ENCODE peak calls at places on chromosomes 12 and 14, in four cellular contexts. S is K562, V is HepG2, Z is HCT116. G is an unnamed sample.

GRCh38 chr12:64673490-64674169 is 63.3 kb downstream of the RASSF3 start:
- DNase-seq in S (no peak), Z (no peak), V (peak), G (no peak)

GRCh38 chr14:31880935-31881334 is 196.2 kb upstream of the ARHGAP5 start:
- DNase-seq in V (peak), Z (peak), S (no peak), G (peak)

GRCh38 chr14:49915085-49915484 is 22.2 kb downstream of the ARF6 start:
- DNase-seq in S (no peak), V (no peak), Z (no peak), G (no peak)

GRCh38 chr12:57632369-57632897 is 568 bp downstream of the B4GALNT1 start:
- DNase-seq in S (peak), Z (no peak), V (no peak), G (no peak)

GRCh38 chr12:101047652-101048051 is 162.4 kb downstream of the SLC5A8 start:
- DNase-seq in S (no peak), Z (no peak), V (no peak), G (no peak)

GRCh38 chr12:25130741-25131188 is 64.2 kb downstream of the DNAI7 start:
- DNase-seq in S (peak), V (peak), Z (peak), G (peak)

GRCh38 chr12:114406326-114407033 is 536 bp upstream of the TBX5 start:
- DNase-seq in S (no peak), Z (no peak), V (no peak), G (no peak)

GRCh38 chr14:76163668-76164363 is 12.1 kb downstream of the GPATCH2L start:
- DNase-seq in S (no peak), Z (no peak), V (no peak), G (no peak)

GRCh38 chr14:72186461-72187035 is 254.3 kb downstream of the RGS6 start:
- DNase-seq in V (no peak), S (no peak), Z (no peak), G (no peak)

GRCh38 chr14:37595809-37596595 is 573 bp downstream of the TTC6 start:
- DNase-seq in V (peak), Z (peak), S (peak), G (peak)

GRCh38 chr14:47194051-47194450 is 481.4 kb downstream of the MDGA2 start:
- DNase-seq in V (no peak), S (no peak), Z (no peak), G (no peak)

GRCh38 chr12:90622431-90622830 is 332.5 kb downstream of the CCER1 start:
- DNase-seq in S (no peak), Z (no peak), V (no peak), G (no peak)

GRCh38 chr12:18601962-18602361 is 135.8 kb downstream of the PLCZ1 start:
- DNase-seq in V (no peak), S (no peak), Z (no peak), G (no peak)

GRCh38 chr14:90820958-90821357 is 4.7 kb upstream of the TTC7B start:
- DNase-seq in S (no peak), V (no peak), Z (no peak), G (no peak)

GRCh38 chr12:57151741-57152407 is 4.5 kb upstream of the LRP1-AS start:
- DNase-seq in V (no peak), Z (no peak), S (no peak), G (no peak)

GRCh38 chr12:75641031-75641780 is 129.8 kb upstream of the KRR1 start:
- DNase-seq in S (peak), V (no peak), Z (peak), G (no peak)

GRCh38 chr12:6161124-6161882 is 36.8 kb upstream of the VWF start:
- DNase-seq in Z (no peak), V (no peak), S (no peak), G (no peak)

GRCh38 chr12:65845751-65846537 is 21.7 kb downstream of the HMGA2 start:
- DNase-seq in Z (no peak), S (peak), V (no peak), G (no peak)

GRCh38 chr12:113114447-113115178 is 20.9 kb downstream of the RASAL1 start:
- DNase-seq in Z (no peak), V (no peak), S (no peak), G (no peak)

GRCh38 chr12:5808956-5809355 is 136.1 kb downstream of the ANO2 start:
- DNase-seq in Z (peak), S (no peak), V (no peak), G (no peak)

GRCh38 chr12:18141583-18141982 is 51.6 kb upstream of the RERGL start:
- DNase-seq in V (no peak), Z (no peak), S (no peak), G (no peak)

GRCh38 chr14:76546426-76547221 is 170.7 kb downstream of the ESRRB start:
- DNase-seq in V (peak), S (peak), Z (peak), G (no peak)

GRCh38 chr14:90613446-90613845 is 202.8 kb downstream of the TTC7B start:
- DNase-seq in S (no peak), Z (no peak), V (no peak), G (no peak)

GRCh38 chr14:33943081-33943480 is 7.8 kb downstream of the EGLN3 start:
- DNase-seq in Z (no peak), V (no peak), S (no peak), G (peak)

GRCh38 chr14:82872494-82872893 is 1338.8 kb upstream of the SEL1L start:
- DNase-seq in Z (no peak), S (no peak), V (no peak), G (peak)

GRCh38 chr12:68118096-68118755 is 41.3 kb downstream of the IFNG start:
- DNase-seq in S (no peak), Z (no peak), V (no peak), G (no peak)

GRCh38 chr12:122137681-122138080 is 36.3 kb downstream of the IL31 start:
- DNase-seq in S (no peak), Z (no peak), V (no peak), G (peak)

GRCh38 chr14:56002876-56003625 is 115.2 kb upstream of the PELI2 start:
- DNase-seq in V (no peak), Z (no peak), S (no peak), G (no peak)

GRCh38 chr14:105419055-105419304 is 647 bp upstream of the MTA1 start:
- DNase-seq in S (no peak), Z (no peak), V (no peak), G (no peak)

GRCh38 chr12:101967506-101967905 is 90.1 kb downstream of the DRAM1 start:
- DNase-seq in V (no peak), S (no peak), Z (no peak), G (no peak)

GRCh38 chr12:98699568-98699967 is 54.5 kb downstream of the APAF1 start:
- DNase-seq in Z (no peak), S (no peak), V (no peak), G (no peak)

GRCh38 chr12:3515506-3515905 is 24.5 kb downstream of the PRMT8 start:
- DNase-seq in V (no peak), Z (no peak), S (no peak), G (no peak)

GRCh38 chr12:69345742-69346141 is 2.4 kb upstream of the LYZ start:
- DNase-seq in Z (no peak), V (no peak), S (peak), G (no peak)

GRCh38 chr12:9717070-9717925 is 15.6 kb downstream of the CLECL1 start:
- DNase-seq in S (no peak), V (no peak), Z (no peak), G (no peak)

GRCh38 chr12:14611640-14612203 is 44.0 kb upstream of the PLBD1 start:
- DNase-seq in Z (no peak), V (no peak), S (no peak), G (no peak)

GRCh38 chr12:12837025-12837872 is 24.1 kb downstream of the DDX47 start:
- DNase-seq in V (peak), S (peak), Z (peak), G (peak)

GRCh38 chr14:42224053-42224888 is 617.6 kb downstream of the LRFN5 start:
- DNase-seq in Z (peak), V (peak), S (peak), G (peak)

DNA sequence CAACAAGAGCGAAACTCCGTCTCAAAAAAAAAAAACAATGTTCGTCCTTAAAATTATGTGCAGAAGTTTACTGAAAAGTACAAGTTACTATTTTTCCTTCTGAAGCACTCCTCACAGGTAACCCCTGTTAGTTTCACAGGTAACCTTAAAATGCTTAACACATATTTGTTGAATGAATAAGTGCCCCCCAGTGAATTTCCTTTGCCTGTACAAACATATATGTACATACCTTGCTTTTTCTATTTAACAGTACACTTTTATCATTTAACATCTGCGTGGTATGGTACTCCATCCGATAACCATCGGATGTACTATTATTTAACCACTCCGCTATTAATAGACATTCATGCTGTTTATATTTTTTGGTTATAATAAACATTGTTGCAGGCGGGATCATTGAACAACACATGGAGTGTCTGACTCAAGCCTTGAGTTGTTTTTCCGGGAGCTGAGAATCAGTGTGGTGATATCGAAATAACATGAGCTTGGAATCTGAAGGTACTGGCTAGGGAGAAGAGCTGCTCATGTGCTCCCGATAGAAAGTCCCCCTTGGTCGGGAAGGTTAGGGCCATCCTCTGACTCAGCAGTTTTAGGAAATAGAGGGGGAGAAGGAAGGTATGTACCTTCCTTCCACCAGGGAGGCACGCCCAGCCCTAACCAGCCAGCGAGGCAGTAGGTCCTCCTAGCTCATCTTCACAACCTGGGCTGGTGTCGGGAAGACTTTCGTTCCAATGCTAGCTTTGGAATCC is 1.6 kb upstream of the RAB35 start:
- DNase-seq in S (peak), Z (no peak), V (peak), G (no peak)
- TF ChIP-seq JUND in S (no peak), Z (no peak), V (no peak), G (no peak)

DNA sequence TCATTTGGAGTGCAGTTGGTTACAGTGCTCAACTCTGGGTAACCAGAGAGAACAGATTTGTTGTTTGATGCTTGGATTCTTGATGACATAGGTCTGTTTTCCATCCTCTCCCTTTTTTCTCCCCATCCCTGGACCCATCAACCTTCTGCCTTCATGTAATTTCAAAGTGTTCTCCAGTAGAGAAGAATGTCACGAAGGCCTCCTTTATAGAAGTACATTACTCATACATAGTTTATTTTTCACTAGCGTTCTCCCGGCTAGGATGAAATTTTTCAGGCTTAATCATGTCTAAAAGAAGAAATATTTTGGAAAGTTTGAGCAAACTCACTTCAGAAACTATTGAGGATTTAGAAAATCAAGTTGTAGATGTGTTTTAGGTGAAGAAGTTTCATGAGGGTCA is 20.9 kb upstream of the APPL2 start:
- DNase-seq in V (no peak), S (no peak), Z (no peak), G (no peak)
- TF ChIP-seq JUND in V (no peak), S (no peak), Z (no peak), G (no peak)

GRCh38 chr14:92010644-92011043 is 29.2 kb downstream of the TRIP11 start:
- DNase-seq in S (no peak), Z (no peak), V (no peak), G (no peak)

GRCh38 chr14:92009604-92010003 is 30.3 kb downstream of the TRIP11 start:
- DNase-seq in S (no peak), Z (no peak), V (no peak), G (no peak)

GRCh38 chr14:92012121-92012748 is 27.6 kb downstream of the TRIP11 start:
- DNase-seq in V (no peak), Z (no peak), S (no peak), G (no peak)

DNA sequence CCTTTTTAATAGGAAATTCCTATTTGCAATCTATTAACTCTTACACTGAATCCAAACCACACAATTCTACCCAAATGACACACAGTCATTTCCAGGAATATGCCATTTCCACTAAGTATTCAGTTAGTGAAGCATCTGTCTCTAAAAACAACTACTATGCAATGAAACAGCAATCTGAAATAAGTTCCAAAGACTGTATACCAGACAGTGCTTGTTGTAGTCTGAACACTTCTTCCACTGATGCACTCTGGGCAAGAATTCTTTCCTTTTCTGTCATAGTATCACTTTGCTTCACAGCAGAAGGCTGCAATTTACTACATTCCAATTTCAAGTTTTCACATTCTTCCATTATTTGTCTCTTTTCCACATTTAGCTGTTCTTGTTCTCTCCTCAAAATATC is 25.8 kb downstream of the TRIP11 start:
- DNase-seq in V (no peak), Z (no peak), S (no peak), G (no peak)
- TF ChIP-seq JUND in V (no peak), Z (no peak), S (no peak), G (no peak)

DNA sequence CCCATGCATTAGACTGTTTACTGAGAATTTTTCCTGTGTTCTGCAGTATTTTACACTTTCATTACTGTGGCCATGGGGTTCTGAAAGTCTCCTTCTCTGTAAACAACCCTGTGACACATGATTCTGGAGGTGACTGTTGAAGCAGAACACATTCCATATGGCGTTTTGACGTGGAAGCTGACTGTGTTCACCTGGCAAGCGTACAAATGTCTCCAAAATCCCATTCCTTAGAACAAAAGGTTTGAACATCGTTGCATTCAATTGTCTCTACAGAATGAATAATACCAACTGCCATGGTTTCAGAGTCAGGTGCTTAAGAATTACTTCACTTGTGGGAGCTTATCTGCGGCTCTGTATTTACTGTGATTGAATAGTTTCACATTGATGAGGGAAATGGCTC is 485.6 kb upstream of the TMEM132C start:
- DNase-seq in V (no peak), S (no peak), Z (no peak), G (no peak)
- TF ChIP-seq JUND in V (no peak), S (no peak), Z (no peak), G (no peak)

G was measured in T47D.